ENCODE peak calls at places on chromosome 6, in eight cellular contexts. M is activated CD4-positive, alpha-beta T cell treated with anti-CD3 and anti-CD28 coated beads for 48 hours; O is HCEC 1CT; X is Panc1; K is upper lobe of right lung; Z is CD8-positive, alpha-beta T cell; W is stimulated activated effector memory CD8-positive, alpha-beta T cell treated with anti-CD3 and anti-CD28 coated beads, Interleukin-12 subunit alpha, Interleukin-12 subunit beta, amount 100 ng/mL, for 72 hours; F is OCI-LY7. G is an unnamed sample.

GRCh38 chr6:169986848-169987498 is 235.6 kb downstream of the ERMARD start:
- DNase-seq in M (no peak), O (no peak), X (no peak), K (peak; percentile 57), Z (no peak), W (no peak), F (no peak), G (no peak)

GRCh38 chr6:17472653-17473183 is 79.3 kb downstream of the CAP2 start:
- DNase-seq in M (no peak), O (no peak), X (no peak), K (no peak), Z (no peak), W (no peak), F (no peak), G (no peak)

GRCh38 chr6:149925253-149925973 is 2.5 kb upstream of the RAET1G start:
- DNase-seq in M (no peak), O (no peak), X (no peak), K (peak; percentile 71), Z (no peak), W (no peak), F (no peak), G (peak; percentile 9)

GRCh38 chr6:158786645-158787304 is 32.4 kb downstream of the EZR start:
- DNase-seq in M (no peak), O (no peak), X (no peak), K (no peak), Z (no peak), W (no peak), F (no peak), G (no peak)

GRCh38 chr6:36430351-36430750 is 12.3 kb downstream of the PXT1 start:
- DNase-seq in M (no peak), O (no peak), X (no peak), K (no peak), Z (no peak), W (no peak), F (no peak), G (no peak)

GRCh38 chr6:33192105-33192646 is at the start of gene COL11A2:
- DNase-seq in M (no peak), O (no peak), X (no peak), K (no peak), Z (no peak), W (no peak), F (no peak), G (no peak)

GRCh38 chr6:7446644-7447325 is 57.2 kb downstream of the RIOK1 start:
- DNase-seq in M (no peak), O (no peak), X (no peak), K (no peak), Z (no peak), W (no peak), F (no peak), G (no peak)

GRCh38 chr6:113774122-113774835 is 82.9 kb upstream of the MARCKS start:
- DNase-seq in M (no peak), O (peak; percentile 22), X (no peak), K (no peak), Z (no peak), W (no peak), F (no peak), G (peak; percentile 90)

GRCh38 chr6:125511809-125512341 is 210.1 kb upstream of the HDDC2 start:
- DNase-seq in M (no peak), O (peak; percentile 9), X (no peak), K (no peak), Z (no peak), W (no peak), F (no peak), G (peak; percentile 20)

GRCh38 chr6:100176951-100177710 is 183.1 kb upstream of the MCHR2 start:
- DNase-seq in M (no peak), O (no peak), X (no peak), K (no peak), Z (no peak), W (no peak), F (no peak), G (no peak)